ENCODE peak calls at places on chromosomes 16 and 17, in four cellular contexts. One of them, this sample, is unnamed.

GRCh38 chr16:24088767-24089166 is 167.4 kb upstream of the CACNG3 start:
- DNase-seq in fibroblast of villous mesenchyme: no peak
- DNase-seq in body of pancreas: no peak
- DNase-seq in brain microvascular endothelial cell: no peak
- DNase-seq in this sample: no peak

GRCh38 chr17:28550858-28551257 is 1.6 kb downstream of the UNC119 start:
- DNase-seq in fibroblast of villous mesenchyme: no peak
- DNase-seq in body of pancreas: no peak
- DNase-seq in brain microvascular endothelial cell: no peak
- DNase-seq in this sample: no peak

GRCh38 chr16:28494141-28494851 is at the start of gene APOBR:
- DNase-seq in fibroblast of villous mesenchyme: no peak
- DNase-seq in body of pancreas: peak
- DNase-seq in brain microvascular endothelial cell: no peak
- DNase-seq in this sample: no peak

GRCh38 chr16:8511464-8511863 is 78.8 kb downstream of the TMEM114 start:
- DNase-seq in fibroblast of villous mesenchyme: no peak
- DNase-seq in body of pancreas: no peak
- DNase-seq in brain microvascular endothelial cell: no peak
- DNase-seq in this sample: no peak

GRCh38 chr17:45394001-45394912 is 38.4 kb downstream of the ARHGAP27 start:
- DNase-seq in fibroblast of villous mesenchyme: no peak
- DNase-seq in body of pancreas: no peak
- DNase-seq in brain microvascular endothelial cell: no peak
- DNase-seq in this sample: no peak

GRCh38 chr17:58995247-58995940 is 111.3 kb downstream of the TRIM37 start:
- DNase-seq in fibroblast of villous mesenchyme: no peak
- DNase-seq in body of pancreas: no peak
- DNase-seq in brain microvascular endothelial cell: no peak
- DNase-seq in this sample: no peak

GRCh38 chr16:23668225-23668624 is 10.5 kb upstream of the PLK1 start:
- DNase-seq in fibroblast of villous mesenchyme: peak
- DNase-seq in body of pancreas: no peak
- DNase-seq in brain microvascular endothelial cell: no peak
- DNase-seq in this sample: no peak

GRCh38 chr16:20300312-20301097 is 26.8 kb downstream of the GP2 start:
- DNase-seq in fibroblast of villous mesenchyme: peak
- DNase-seq in body of pancreas: peak
- DNase-seq in brain microvascular endothelial cell: peak
- DNase-seq in this sample: no peak

GRCh38 chr17:48491527-48492273 is 39.1 kb downstream of the HOXB1 start:
- DNase-seq in fibroblast of villous mesenchyme: no peak
- DNase-seq in body of pancreas: no peak
- DNase-seq in brain microvascular endothelial cell: no peak
- DNase-seq in this sample: no peak

GRCh38 chr16:46908540-46909372 is 24.6 kb downstream of the GPT2 start:
- DNase-seq in fibroblast of villous mesenchyme: peak
- DNase-seq in body of pancreas: peak
- DNase-seq in brain microvascular endothelial cell: peak
- DNase-seq in this sample: no peak

GRCh38 chr17:37493249-37494027 is 3.7 kb downstream of the DUSP14 start:
- DNase-seq in fibroblast of villous mesenchyme: peak
- DNase-seq in body of pancreas: no peak
- DNase-seq in brain microvascular endothelial cell: peak
- DNase-seq in this sample: no peak

GRCh38 chr17:64420143-64420670 is 28.7 kb upstream of the MILR1 start:
- DNase-seq in fibroblast of villous mesenchyme: peak
- DNase-seq in body of pancreas: peak
- DNase-seq in brain microvascular endothelial cell: peak
- DNase-seq in this sample: no peak

GRCh38 chr17:31388770-31389672 is 2.5 kb upstream of the RAB11FIP4 start:
- DNase-seq in fibroblast of villous mesenchyme: peak
- DNase-seq in body of pancreas: no peak
- DNase-seq in brain microvascular endothelial cell: no peak
- DNase-seq in this sample: no peak

GRCh38 chr17:6589266-6589946 is 33.1 kb upstream of the PITPNM3 start:
- DNase-seq in fibroblast of villous mesenchyme: no peak
- DNase-seq in body of pancreas: no peak
- DNase-seq in brain microvascular endothelial cell: no peak
- DNase-seq in this sample: no peak

GRCh38 chr16:65059421-65059980 is 62.4 kb downstream of the CDH11 start:
- DNase-seq in fibroblast of villous mesenchyme: no peak
- DNase-seq in body of pancreas: peak
- DNase-seq in brain microvascular endothelial cell: no peak
- DNase-seq in this sample: no peak

GRCh38 chr17:59786536-59787319 is 79.3 kb downstream of the VMP1 start:
- DNase-seq in fibroblast of villous mesenchyme: peak
- DNase-seq in body of pancreas: peak
- DNase-seq in brain microvascular endothelial cell: peak
- DNase-seq in this sample: peak

GRCh38 chr16:64478258-64478906 is 643.5 kb downstream of the CDH11 start:
- DNase-seq in fibroblast of villous mesenchyme: peak
- DNase-seq in body of pancreas: peak
- DNase-seq in brain microvascular endothelial cell: peak
- DNase-seq in this sample: no peak

GRCh38 chr17:75684249-75684648 is 17.1 kb downstream of the SAP30BP start:
- DNase-seq in fibroblast of villous mesenchyme: no peak
- DNase-seq in body of pancreas: no peak
- DNase-seq in brain microvascular endothelial cell: peak
- DNase-seq in this sample: no peak

GRCh38 chr16:73887895-73888294 is 408.7 kb upstream of the PSMD7 start:
- DNase-seq in fibroblast of villous mesenchyme: no peak
- DNase-seq in body of pancreas: no peak
- DNase-seq in brain microvascular endothelial cell: no peak
- DNase-seq in this sample: no peak

GRCh38 chr17:17241656-17242055 is 4.7 kb upstream of the FLCN start:
- DNase-seq in fibroblast of villous mesenchyme: no peak
- DNase-seq in body of pancreas: no peak
- DNase-seq in brain microvascular endothelial cell: no peak
- DNase-seq in this sample: no peak

GRCh38 chr17:2214047-2214717 is 89.4 kb downstream of the SMG6 start:
- DNase-seq in fibroblast of villous mesenchyme: peak
- DNase-seq in body of pancreas: peak
- DNase-seq in brain microvascular endothelial cell: peak
- DNase-seq in this sample: peak

GRCh38 chr17:57842280-57842679 is 7.6 kb downstream of the MRPS23 start:
- DNase-seq in fibroblast of villous mesenchyme: no peak
- DNase-seq in body of pancreas: no peak
- DNase-seq in brain microvascular endothelial cell: no peak
- DNase-seq in this sample: no peak

GRCh38 chr16:89658221-89658879 is 714 bp downstream of the SPATA33 start:
- DNase-seq in fibroblast of villous mesenchyme: peak
- DNase-seq in body of pancreas: no peak
- DNase-seq in brain microvascular endothelial cell: no peak
- DNase-seq in this sample: no peak

GRCh38 chr16:72425571-72426341 is 253.8 kb upstream of the PMFBP1 start:
- DNase-seq in fibroblast of villous mesenchyme: no peak
- DNase-seq in body of pancreas: no peak
- DNase-seq in brain microvascular endothelial cell: no peak
- DNase-seq in this sample: no peak

GRCh38 chr16:10828851-10829331 is 10.3 kb upstream of the TVP23A start:
- DNase-seq in fibroblast of villous mesenchyme: peak
- DNase-seq in body of pancreas: peak
- DNase-seq in brain microvascular endothelial cell: peak
- DNase-seq in this sample: peak

GRCh38 chr16:88070341-88070740 is 119.1 kb downstream of the BANP start:
- DNase-seq in fibroblast of villous mesenchyme: no peak
- DNase-seq in body of pancreas: no peak
- DNase-seq in brain microvascular endothelial cell: no peak
- DNase-seq in this sample: no peak

GRCh38 chr16:54027126-54027922 is 259.3 kb downstream of the IRX3 start:
- DNase-seq in fibroblast of villous mesenchyme: peak
- DNase-seq in body of pancreas: no peak
- DNase-seq in brain microvascular endothelial cell: peak
- DNase-seq in this sample: peak

GRCh38 chr16:4253394-4254150 is 11.7 kb upstream of the SRL start:
- DNase-seq in fibroblast of villous mesenchyme: peak
- DNase-seq in body of pancreas: peak
- DNase-seq in brain microvascular endothelial cell: peak
- DNase-seq in this sample: peak

GRCh38 chr16:4262303-4262835 is 10.5 kb downstream of the TFAP4 start:
- DNase-seq in fibroblast of villous mesenchyme: no peak
- DNase-seq in body of pancreas: no peak
- DNase-seq in brain microvascular endothelial cell: no peak
- DNase-seq in this sample: no peak

GRCh38 chr16:4261557-4262172 is 11.2 kb downstream of the TFAP4 start:
- DNase-seq in fibroblast of villous mesenchyme: peak
- DNase-seq in body of pancreas: peak
- DNase-seq in brain microvascular endothelial cell: no peak
- DNase-seq in this sample: no peak

GRCh38 chr16:4260360-4260759 is 12.5 kb downstream of the TFAP4 start:
- DNase-seq in fibroblast of villous mesenchyme: no peak
- DNase-seq in body of pancreas: peak
- DNase-seq in brain microvascular endothelial cell: no peak
- DNase-seq in this sample: no peak

GRCh38 chr16:4257646-4258556 is 14.9 kb downstream of the TFAP4 start:
- DNase-seq in fibroblast of villous mesenchyme: peak
- DNase-seq in body of pancreas: no peak
- DNase-seq in brain microvascular endothelial cell: no peak
- DNase-seq in this sample: no peak
- H3K4me3 ChIP-seq in fibroblast of villous mesenchyme: peak
- H3K4me3 ChIP-seq in body of pancreas: no peak
- H3K4me3 ChIP-seq in brain microvascular endothelial cell: no peak
- H3K4me3 ChIP-seq in this sample: no peak

DNA sequence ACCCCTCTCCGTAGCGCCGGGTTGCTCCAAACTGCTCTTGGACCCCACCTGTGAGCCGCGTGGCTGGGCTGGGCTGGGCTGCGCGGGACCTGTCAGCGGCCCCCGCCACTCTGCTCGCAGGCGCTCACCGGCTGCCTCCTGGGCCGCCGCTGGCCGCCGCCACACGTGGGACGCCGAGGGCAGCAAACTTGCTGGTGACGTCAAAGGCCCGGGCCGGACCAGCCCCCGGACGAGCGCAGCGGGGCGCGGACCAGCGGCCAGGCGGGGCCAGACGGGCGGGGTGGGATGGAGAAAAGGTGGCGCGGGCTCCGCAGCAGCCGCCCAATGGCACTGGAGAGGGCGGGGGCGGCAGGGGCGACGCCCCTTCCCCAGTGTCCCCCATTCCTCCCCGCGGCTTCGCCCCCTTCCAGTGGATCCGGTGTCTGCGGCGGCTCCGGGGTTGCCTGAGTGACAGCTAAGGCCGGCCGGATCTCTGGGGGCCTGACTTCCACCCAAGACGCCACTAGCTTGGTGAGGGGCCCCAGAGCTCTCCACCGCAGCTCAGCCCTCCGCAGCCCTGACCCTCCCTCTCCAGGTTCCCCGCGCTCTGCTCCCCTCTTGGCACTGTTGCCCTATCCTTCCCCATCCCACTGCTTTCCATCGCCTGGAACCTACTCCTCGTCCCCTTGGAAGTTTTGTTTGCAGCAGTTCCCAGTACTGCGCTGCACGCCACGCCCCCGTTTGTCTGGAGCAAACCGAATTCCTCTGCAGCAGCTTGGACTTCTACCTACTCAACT is at the start of gene HS3ST3A1:
- DNase-seq in fibroblast of villous mesenchyme: peak
- DNase-seq in body of pancreas: peak
- DNase-seq in brain microvascular endothelial cell: peak
- DNase-seq in this sample: peak
- H3K4me3 ChIP-seq in fibroblast of villous mesenchyme: peak
- H3K4me3 ChIP-seq in body of pancreas: no peak
- H3K4me3 ChIP-seq in brain microvascular endothelial cell: peak
- H3K4me3 ChIP-seq in this sample: peak

DNA sequence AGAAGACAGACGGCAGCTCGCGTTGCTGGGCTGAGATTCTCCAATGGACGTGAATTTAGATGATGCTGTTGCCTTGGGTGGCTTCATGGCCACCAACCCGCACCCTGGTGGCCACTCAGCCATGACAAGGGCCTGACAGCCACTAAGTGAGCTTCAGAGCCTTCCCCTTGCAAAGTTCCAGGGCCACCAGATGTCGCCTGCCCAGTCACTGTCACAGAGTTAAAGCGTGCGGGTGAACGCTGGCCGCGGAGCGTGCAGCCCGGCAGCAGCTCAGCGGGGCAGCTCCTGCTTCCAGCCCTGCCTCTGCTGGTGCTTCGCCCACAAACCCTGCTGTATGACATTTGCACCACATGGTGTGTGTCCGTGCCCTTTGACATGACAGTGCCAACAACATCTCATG is 13.3 kb upstream of the KREMEN2 start:
- DNase-seq in fibroblast of villous mesenchyme: no peak
- DNase-seq in body of pancreas: no peak
- DNase-seq in brain microvascular endothelial cell: no peak
- DNase-seq in this sample: no peak
- H3K4me3 ChIP-seq in fibroblast of villous mesenchyme: no peak
- H3K4me3 ChIP-seq in body of pancreas: no peak
- H3K4me3 ChIP-seq in brain microvascular endothelial cell: no peak
- H3K4me3 ChIP-seq in this sample: no peak

DNA sequence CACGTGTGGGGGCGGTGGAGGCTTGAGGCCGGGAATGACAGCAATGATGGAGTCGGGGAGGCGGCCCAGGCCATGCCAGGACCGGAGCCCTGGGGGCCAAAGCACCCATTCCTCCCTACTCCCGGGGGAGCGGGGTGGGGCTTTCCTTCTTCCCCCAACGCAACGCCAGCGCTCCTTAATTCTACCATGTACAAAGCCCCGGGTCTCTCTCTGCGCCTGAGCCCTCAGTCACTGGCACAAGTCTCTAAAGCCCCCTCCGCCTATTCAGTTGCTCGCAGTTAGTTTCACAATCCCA is 241 bp upstream of the RNF227 start:
- DNase-seq in fibroblast of villous mesenchyme: no peak
- DNase-seq in body of pancreas: no peak
- DNase-seq in brain microvascular endothelial cell: no peak
- DNase-seq in this sample: no peak
- H3K4me3 ChIP-seq in fibroblast of villous mesenchyme: peak
- H3K4me3 ChIP-seq in body of pancreas: no peak
- H3K4me3 ChIP-seq in brain microvascular endothelial cell: peak
- H3K4me3 ChIP-seq in this sample: peak

DNA sequence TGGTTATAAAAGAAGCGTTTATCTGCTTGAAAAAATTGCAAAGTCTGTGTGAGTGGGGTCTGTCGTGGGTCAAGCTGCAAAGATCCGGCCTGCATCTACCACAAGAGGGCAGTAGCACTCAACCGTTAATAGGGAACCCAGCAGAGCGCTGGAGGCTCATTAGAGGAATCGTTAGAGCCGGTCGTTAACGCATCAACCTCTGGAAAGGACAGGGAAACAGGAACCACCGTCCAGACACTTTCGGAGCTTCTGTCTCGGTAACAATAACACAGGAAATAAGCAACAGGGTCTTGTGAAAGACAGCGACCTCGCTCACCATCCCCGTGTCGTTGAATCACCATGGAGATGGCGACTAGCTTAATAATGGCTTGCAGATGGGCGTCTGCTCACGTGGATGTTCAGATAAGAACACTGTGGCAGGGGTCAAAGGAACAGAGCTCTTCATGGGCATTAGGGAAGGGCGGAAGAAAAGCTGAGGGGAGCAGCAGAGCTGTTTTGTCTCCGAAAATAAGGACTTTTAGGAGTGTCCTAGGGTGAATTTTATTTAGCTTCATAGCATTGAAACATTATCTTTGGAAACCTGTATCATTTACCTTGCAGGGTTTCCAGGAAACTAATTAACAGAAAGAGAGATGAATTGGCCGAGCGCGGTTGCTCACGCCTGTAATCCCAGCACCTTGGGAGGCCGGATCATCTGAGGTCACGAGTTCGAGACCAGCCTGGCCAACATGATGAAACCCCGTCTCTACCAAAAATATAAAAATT is 11.9 kb upstream of the NSRP1 start:
- DNase-seq in fibroblast of villous mesenchyme: peak
- DNase-seq in body of pancreas: peak
- DNase-seq in brain microvascular endothelial cell: peak
- DNase-seq in this sample: no peak
- H3K4me3 ChIP-seq in fibroblast of villous mesenchyme: peak
- H3K4me3 ChIP-seq in body of pancreas: no peak
- H3K4me3 ChIP-seq in brain microvascular endothelial cell: peak
- H3K4me3 ChIP-seq in this sample: peak

This sample was measured in retinal pigment epithelial cell.